ENCODE peak calls at places on chromosomes 7 and 10, in nine cellular contexts. S is mucosa of descending colon; B is activated CD8-positive, alpha-beta memory T cell treated with anti-CD3 and anti-CD28 coated beads for 24 hours; N is activated CD4-positive, alpha-beta T cell treated with anti-CD3 and anti-CD28 coated beads for 24 hours; W is CD4-positive, alpha-beta T cell; Q is DMS79; V is nephron progenitor cell; E is HEK293T; M is fibroblast of the conjunctiva. U is an unnamed sample.

GRCh38 chr7:37318541-37318940 is 130.1 kb downstream of the ELMO1 start:
- DNase-seq in E (no peak), W (no peak), V (no peak), M (no peak), B (no peak), N (no peak), S (no peak), Q (no peak), U (peak; percentile 2)

GRCh38 chr7:76155938-76156337 is 45.8 kb upstream of the SRRM3 start:
- DNase-seq in M (peak; percentile 37), V (no peak), B (no peak), S (peak; percentile 47), Q (no peak), E (no peak), W (no peak), N (no peak), U (no peak)

GRCh38 chr10:45064998-45065397 is 64.3 kb downstream of the ZNF22 start:
- DNase-seq in W (no peak), M (no peak), B (no peak), V (no peak), S (no peak), N (no peak), E (no peak), Q (no peak), U (no peak)

GRCh38 chr10:96306516-96306915 is 2.3 kb downstream of the DNTT start:
- DNase-seq in M (no peak), W (no peak), Q (peak; percentile 79), N (no peak), B (no peak), S (no peak), E (no peak), V (no peak), U (no peak)

GRCh38 chr10:113922787-113923570 is 68.5 kb downstream of the NHLRC2 start:
- DNase-seq in W (no peak), N (no peak), V (no peak), S (no peak), E (no peak), Q (no peak), M (no peak), B (no peak), U (no peak)

GRCh38 chr7:33129806-33130153 is 416 bp downstream of the BBS9 start:
- DNase-seq in N (no peak), B (no peak), E (no peak), V (no peak), M (no peak), Q (no peak), S (no peak), W (no peak), U (no peak)

GRCh38 chr10:123451607-123452245 is 214.4 kb upstream of the GPR26 start:
- DNase-seq in S (no peak), W (no peak), M (no peak), B (no peak), E (peak; percentile 29), Q (no peak), N (no peak), V (no peak), U (no peak)

GRCh38 chr7:148791506-148791905 is 92.6 kb downstream of the EZH2 start:
- DNase-seq in N (no peak), S (no peak), M (no peak), V (no peak), Q (no peak), W (no peak), B (no peak), E (no peak), U (no peak)

GRCh38 chr7:64890761-64891666 is 12.1 kb upstream of the ZNF273 start:
- DNase-seq in M (no peak), Q (no peak), S (no peak), W (no peak), V (no peak), E (no peak), N (no peak), B (peak; percentile 32), U (no peak)

GRCh38 chr7:12567015-12567414 is 3.5 kb upstream of the SCIN start:
- DNase-seq in N (no peak), W (no peak), S (no peak), V (no peak), E (no peak), M (no peak), Q (no peak), B (no peak), U (no peak)

GRCh38 chr10:79446451-79447020 is 1.1 kb upstream of the ZCCHC24 start:
- DNase-seq in N (no peak), S (peak; percentile 58), Q (no peak), W (no peak), M (no peak), E (peak; percentile 59), B (peak; percentile 67), V (peak; percentile 83), U (peak; percentile 11)

GRCh38 chr7:73879977-73880681 is 19.2 kb downstream of the TMEM270 start:
- DNase-seq in B (no peak), W (no peak), N (no peak), V (peak; percentile 57), S (no peak), M (peak; percentile 51), E (no peak), Q (no peak), U (no peak)

GRCh38 chr7:107659666-107660065 is 962 bp upstream of the SLC26A4 start:
- DNase-seq in V (no peak), M (peak; percentile 49), E (no peak), B (no peak), W (no peak), N (peak; percentile 15), S (no peak), Q (no peak), U (no peak)

GRCh38 chr7:90224204-90224603 is 12.7 kb downstream of the STEAP2 start:
- DNase-seq in S (no peak), E (no peak), B (no peak), V (no peak), Q (no peak), W (no peak), M (no peak), N (no peak), U (no peak)